ENCODE peak calls at places on chromosome X, in six cellular contexts. One of them, this sample, is unnamed.

GRCh38 chrX:70613295-70613694 is 168.7 kb downstream of the DLG3 start:
- DNase-seq in CD4-positive, CD25-positive, alpha-beta regulatory T cell: no peak
- DNase-seq in IMR-90: peak; percentile 53
- DNase-seq in GM23248: peak; percentile 22
- DNase-seq in mesendoderm: no peak
- DNase-seq in mammary epithelial cell: peak; percentile 23
- DNase-seq in this sample: no peak

GRCh38 chrX:140274761-140275525 is 229.9 kb downstream of the SOX3 start:
- DNase-seq in CD4-positive, CD25-positive, alpha-beta regulatory T cell: no peak
- DNase-seq in IMR-90: peak; percentile 49
- DNase-seq in GM23248: peak; percentile 77
- DNase-seq in mesendoderm: peak; percentile 84
- DNase-seq in mammary epithelial cell: peak; percentile 64
- DNase-seq in this sample: peak; percentile 63

GRCh38 chrX:55715847-55716246 is 1.7 kb upstream of the RRAGB start:
- DNase-seq in CD4-positive, CD25-positive, alpha-beta regulatory T cell: no peak
- DNase-seq in IMR-90: no peak
- DNase-seq in GM23248: no peak
- DNase-seq in mesendoderm: peak; percentile 19
- DNase-seq in mammary epithelial cell: no peak
- DNase-seq in this sample: no peak

GRCh38 chrX:150680974-150681373 is 12.2 kb upstream of the MTMR1 start:
- DNase-seq in CD4-positive, CD25-positive, alpha-beta regulatory T cell: no peak
- DNase-seq in IMR-90: peak; percentile 34
- DNase-seq in GM23248: peak; percentile 31
- DNase-seq in mesendoderm: peak; percentile 45
- DNase-seq in mammary epithelial cell: peak; percentile 37
- DNase-seq in this sample: peak; percentile 66

GRCh38 chrX:24396236-24396929 is 35.9 kb downstream of the SUPT20HL1 start:
- DNase-seq in CD4-positive, CD25-positive, alpha-beta regulatory T cell: no peak
- DNase-seq in IMR-90: peak; percentile 17
- DNase-seq in GM23248: peak; percentile 39
- DNase-seq in mesendoderm: no peak
- DNase-seq in mammary epithelial cell: peak; percentile 60
- DNase-seq in this sample: peak; percentile 4

GRCh38 chrX:24777660-24778059 is 83.9 kb downstream of the POLA1 start:
- DNase-seq in CD4-positive, CD25-positive, alpha-beta regulatory T cell: no peak
- DNase-seq in IMR-90: no peak
- DNase-seq in GM23248: no peak
- DNase-seq in mesendoderm: no peak
- DNase-seq in mammary epithelial cell: no peak
- DNase-seq in this sample: no peak

GRCh38 chrX:10482262-10482661 is 138.1 kb downstream of the MID1 start:
- DNase-seq in CD4-positive, CD25-positive, alpha-beta regulatory T cell: no peak
- DNase-seq in IMR-90: no peak
- DNase-seq in GM23248: no peak
- DNase-seq in mesendoderm: no peak
- DNase-seq in mammary epithelial cell: no peak
- DNase-seq in this sample: no peak

GRCh38 chrX:80765226-80765625 is 44.5 kb downstream of the BRWD3 start:
- DNase-seq in CD4-positive, CD25-positive, alpha-beta regulatory T cell: no peak
- DNase-seq in IMR-90: peak; percentile 77
- DNase-seq in GM23248: peak; percentile 64
- DNase-seq in mesendoderm: peak; percentile 27
- DNase-seq in mammary epithelial cell: peak; percentile 73
- DNase-seq in this sample: peak; percentile 83

GRCh38 chrX:153526801-153527599 is 9.6 kb downstream of the ATP2B3 start:
- DNase-seq in CD4-positive, CD25-positive, alpha-beta regulatory T cell: no peak
- DNase-seq in IMR-90: no peak
- DNase-seq in GM23248: no peak
- DNase-seq in mesendoderm: no peak
- DNase-seq in mammary epithelial cell: no peak
- DNase-seq in this sample: no peak

GRCh38 chrX:108270739-108271396 is 167.4 kb downstream of the COL4A6 start:
- DNase-seq in CD4-positive, CD25-positive, alpha-beta regulatory T cell: no peak
- DNase-seq in IMR-90: peak; percentile 12
- DNase-seq in GM23248: peak; percentile 33
- DNase-seq in mesendoderm: peak; percentile 40
- DNase-seq in mammary epithelial cell: peak; percentile 46
- DNase-seq in this sample: no peak

GRCh38 chrX:78092296-78092695 is 11.8 kb upstream of the PGK1 start:
- DNase-seq in CD4-positive, CD25-positive, alpha-beta regulatory T cell: no peak
- DNase-seq in IMR-90: peak; percentile 71
- DNase-seq in GM23248: peak; percentile 24
- DNase-seq in mesendoderm: peak; percentile 79
- DNase-seq in mammary epithelial cell: peak; percentile 90
- DNase-seq in this sample: peak; percentile 57

GRCh38 chrX:41394293-41394692 is 52.9 kb upstream of the NYX start:
- DNase-seq in CD4-positive, CD25-positive, alpha-beta regulatory T cell: no peak
- DNase-seq in IMR-90: no peak
- DNase-seq in GM23248: no peak
- DNase-seq in mesendoderm: no peak
- DNase-seq in mammary epithelial cell: no peak
- DNase-seq in this sample: no peak

GRCh38 chrX:103356897-103357296 is 591 bp downstream of the TCEAL9 start:
- DNase-seq in CD4-positive, CD25-positive, alpha-beta regulatory T cell: no peak
- DNase-seq in IMR-90: no peak
- DNase-seq in GM23248: peak; percentile 45
- DNase-seq in mesendoderm: no peak
- DNase-seq in mammary epithelial cell: no peak
- DNase-seq in this sample: peak; percentile 7

GRCh38 chrX:41779941-41780340 is 56.0 kb downstream of the GPR82 start:
- DNase-seq in CD4-positive, CD25-positive, alpha-beta regulatory T cell: no peak
- DNase-seq in IMR-90: no peak
- DNase-seq in GM23248: no peak
- DNase-seq in mesendoderm: no peak
- DNase-seq in mammary epithelial cell: no peak
- DNase-seq in this sample: peak; percentile 5

GRCh38 chrX:43750248-43750676 is 94.2 kb downstream of the MAOA start:
- DNase-seq in CD4-positive, CD25-positive, alpha-beta regulatory T cell: peak; percentile 15
- DNase-seq in IMR-90: peak; percentile 19
- DNase-seq in GM23248: peak; percentile 59
- DNase-seq in mesendoderm: peak; percentile 68
- DNase-seq in mammary epithelial cell: peak; percentile 51
- DNase-seq in this sample: peak; percentile 71

GRCh38 chrX:119871245-119871598 is 311 bp downstream of the RNF113A start:
- DNase-seq in CD4-positive, CD25-positive, alpha-beta regulatory T cell: no peak
- DNase-seq in IMR-90: peak; percentile 7
- DNase-seq in GM23248: no peak
- DNase-seq in mesendoderm: no peak
- DNase-seq in mammary epithelial cell: no peak
- DNase-seq in this sample: no peak

GRCh38 chrX:106415276-106415895 is 196.4 kb upstream of the RADX start:
- DNase-seq in CD4-positive, CD25-positive, alpha-beta regulatory T cell: no peak
- DNase-seq in IMR-90: peak; percentile 13
- DNase-seq in GM23248: peak; percentile 43
- DNase-seq in mesendoderm: peak; percentile 60
- DNase-seq in mammary epithelial cell: peak; percentile 6
- DNase-seq in this sample: peak; percentile 50

GRCh38 chrX:10414872-10415703 is 205.3 kb downstream of the MID1 start:
- DNase-seq in CD4-positive, CD25-positive, alpha-beta regulatory T cell: no peak
- DNase-seq in IMR-90: peak; percentile 43
- DNase-seq in GM23248: peak; percentile 37
- DNase-seq in mesendoderm: no peak
- DNase-seq in mammary epithelial cell: no peak
- DNase-seq in this sample: peak; percentile 40

GRCh38 chrX:48999030-48999429 is 3.0 kb downstream of the GRIPAP1 start:
- DNase-seq in CD4-positive, CD25-positive, alpha-beta regulatory T cell: no peak
- DNase-seq in IMR-90: no peak
- DNase-seq in GM23248: no peak
- DNase-seq in mesendoderm: no peak
- DNase-seq in mammary epithelial cell: no peak
- DNase-seq in this sample: no peak
- H3K36me3 ChIP-seq in CD4-positive, CD25-positive, alpha-beta regulatory T cell: peaks cover 26% of the 10 kb centered on the region
- H3K36me3 ChIP-seq in IMR-90: peaks cover 16% of the 10 kb centered on the region
- H3K36me3 ChIP-seq in GM23248: no peaks in the 10 kb centered on the region
- H3K36me3 ChIP-seq in mesendoderm: no peaks in the 10 kb centered on the region
- H3K36me3 ChIP-seq in mammary epithelial cell: no peaks in the 10 kb centered on the region
- H3K36me3 ChIP-seq in this sample: peaks cover 11% of the 10 kb centered on the region

GRCh38 chrX:65903750-65904149 is 136.1 kb downstream of the VSIG4 start:
- DNase-seq in CD4-positive, CD25-positive, alpha-beta regulatory T cell: no peak
- DNase-seq in IMR-90: no peak
- DNase-seq in GM23248: no peak
- DNase-seq in mesendoderm: no peak
- DNase-seq in mammary epithelial cell: no peak
- DNase-seq in this sample: no peak
- H3K4me1 ChIP-seq in CD4-positive, CD25-positive, alpha-beta regulatory T cell: no peaks in the 10 kb centered on the region
- H3K4me1 ChIP-seq in IMR-90: no peaks in the 10 kb centered on the region
- H3K4me1 ChIP-seq in GM23248: no peaks in the 10 kb centered on the region
- H3K4me1 ChIP-seq in mesendoderm: no peaks in the 10 kb centered on the region
- H3K4me1 ChIP-seq in mammary epithelial cell: peaks cover 3% of the 10 kb centered on the region
- H3K4me1 ChIP-seq in this sample: no peaks in the 10 kb centered on the region

DNA sequence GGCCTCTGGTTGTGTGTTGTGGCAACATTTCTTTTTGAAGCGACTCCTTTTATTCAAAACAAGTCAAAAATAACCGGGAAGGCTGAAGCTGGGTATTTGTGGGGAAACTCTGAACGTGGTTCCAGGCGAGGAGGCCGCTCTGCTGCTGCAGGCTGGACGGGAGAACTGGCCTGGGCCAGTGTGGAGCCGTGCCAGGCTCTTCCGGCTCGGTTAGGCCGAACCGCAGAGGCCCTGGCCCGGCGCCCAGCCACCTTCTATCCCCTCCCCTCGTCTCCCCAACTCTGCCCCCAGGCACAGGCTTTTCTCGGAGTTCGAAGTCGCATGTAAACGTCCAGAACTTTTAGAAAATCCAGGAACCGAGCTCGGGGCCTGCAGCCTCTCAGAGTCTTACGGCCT is 2.4 kb upstream of the BCOR start:
- DNase-seq in CD4-positive, CD25-positive, alpha-beta regulatory T cell: no peak
- DNase-seq in IMR-90: no peak
- DNase-seq in GM23248: no peak
- DNase-seq in mesendoderm: peak; percentile 29
- DNase-seq in mammary epithelial cell: peak; percentile 20
- DNase-seq in this sample: peak; percentile 60
- H3K4me3 ChIP-seq in CD4-positive, CD25-positive, alpha-beta regulatory T cell: no peak overlapping the region
- H3K4me3 ChIP-seq in IMR-90: no peak overlapping the region
- H3K4me3 ChIP-seq in GM23248: no peak overlapping the region
- H3K4me3 ChIP-seq in mesendoderm: no peak overlapping the region
- H3K4me3 ChIP-seq in mammary epithelial cell: no peak overlapping the region
- H3K4me3 ChIP-seq in this sample: peak overlapping the region; percentile 76

DNA sequence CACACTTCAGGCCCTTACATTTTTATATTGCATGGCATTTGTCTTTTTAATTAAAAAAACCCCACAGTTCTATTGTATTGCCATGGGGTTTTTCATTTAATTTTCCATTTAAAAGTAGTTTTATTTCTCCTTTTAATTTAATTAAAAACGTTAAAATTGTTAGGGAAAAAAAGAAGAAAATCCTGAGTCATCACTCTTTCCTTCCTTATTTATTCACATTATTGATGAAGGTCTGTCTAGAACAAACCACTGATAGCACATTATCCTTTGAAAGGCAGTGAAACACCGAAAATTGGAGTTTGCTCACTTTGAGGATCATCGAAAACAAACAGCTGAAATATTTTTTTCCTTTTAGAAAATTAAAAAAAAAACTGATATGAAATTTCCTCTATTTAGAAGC is 759.7 kb upstream of the MAGEB2 start:
- DNase-seq in CD4-positive, CD25-positive, alpha-beta regulatory T cell: no peak
- DNase-seq in IMR-90: no peak
- DNase-seq in GM23248: no peak
- DNase-seq in mesendoderm: no peak
- DNase-seq in mammary epithelial cell: no peak
- DNase-seq in this sample: no peak
- H3K36me3 ChIP-seq in CD4-positive, CD25-positive, alpha-beta regulatory T cell: no peaks in the 10 kb centered on the region
- H3K36me3 ChIP-seq in IMR-90: no peaks in the 10 kb centered on the region
- H3K36me3 ChIP-seq in GM23248: no peaks in the 10 kb centered on the region
- H3K36me3 ChIP-seq in mesendoderm: no peaks in the 10 kb centered on the region
- H3K36me3 ChIP-seq in mammary epithelial cell: no peaks in the 10 kb centered on the region
- H3K36me3 ChIP-seq in this sample: no peaks in the 10 kb centered on the region